ENCODE peak calls at places on chromosome 11, in six cellular contexts. C, I, W, A, R and P are unnamed samples.

GRCh38 chr11:19978668-19979518 is 181.4 kb downstream of the DBX1 start:
- DNase-seq in C (peak), I (no peak), W (peak), A (peak), R (peak), P (peak)

GRCh38 chr11:57094206-57094940 is 87.4 kb upstream of the LRRC55 start:
- DNase-seq in C (no peak), I (no peak), W (no peak), A (no peak), R (peak), P (no peak)

GRCh38 chr11:128689946-128690745 is 3.7 kb upstream of the FLI1 start:
- DNase-seq in C (no peak), I (peak), W (no peak), A (no peak), R (no peak), P (peak)

GRCh38 chr11:12841946-12842630 is 167.0 kb upstream of the RASSF10 start:
- DNase-seq in C (peak), I (no peak), W (peak), A (no peak), R (peak), P (peak)

GRCh38 chr11:119041821-119042514 is 11.3 kb upstream of the SLC37A4 start:
- DNase-seq in C (peak), I (no peak), W (no peak), A (no peak), R (no peak), P (no peak)

GRCh38 chr11:24635588-24636290 is 138.9 kb downstream of the LUZP2 start:
- DNase-seq in C (peak), I (no peak), W (no peak), A (no peak), R (no peak), P (peak)

GRCh38 chr11:88886796-88887195 is 179.0 kb downstream of the GRM5 start:
- DNase-seq in C (peak), I (no peak), W (peak), A (peak), R (peak), P (peak)

GRCh38 chr11:76267563-76267962 is 61.3 kb upstream of the WNT11 start:
- DNase-seq in C (no peak), I (no peak), W (no peak), A (no peak), R (peak), P (no peak)

GRCh38 chr11:45089251-45089650 is 57.2 kb upstream of the PRDM11 start:
- DNase-seq in C (peak), I (peak), W (no peak), A (no peak), R (peak), P (peak)

GRCh38 chr11:83691387-83692088 is 405.4 kb upstream of the CCDC90B start:
- DNase-seq in C (no peak), I (no peak), W (no peak), A (no peak), R (peak), P (no peak)

GRCh38 chr11:22787565-22788162 is 41.9 kb downstream of the SVIP start:
- DNase-seq in C (peak), I (no peak), W (peak), A (peak), R (peak), P (peak)

GRCh38 chr11:25793637-25794036 is 538.3 kb upstream of the ANO3 start:
- DNase-seq in C (no peak), I (no peak), W (no peak), A (no peak), R (no peak), P (no peak)

GRCh38 chr11:93329936-93330445 is 551 bp upstream of the DEUP1 start:
- DNase-seq in C (no peak), I (no peak), W (no peak), A (no peak), R (peak), P (peak)

GRCh38 chr11:134665571-134666268 is 253.7 kb upstream of the B3GAT1 start:
- DNase-seq in C (no peak), I (no peak), W (no peak), A (no peak), R (no peak), P (no peak)

GRCh38 chr11:110490886-110491285 is 61.1 kb downstream of the FDX1 start:
- DNase-seq in C (peak), I (no peak), W (no peak), A (no peak), R (peak), P (peak)

GRCh38 chr11:58642120-58642625 is 19.7 kb downstream of the CNTF start:
- DNase-seq in C (no peak), I (no peak), W (no peak), A (no peak), R (no peak), P (no peak)

GRCh38 chr11:26851696-26852095 is 129.8 kb upstream of the SLC5A12 start:
- DNase-seq in C (no peak), I (no peak), W (no peak), A (no peak), R (no peak), P (no peak)

GRCh38 chr11:315516-315994 is 1.7 kb downstream of the IFITM1 start:
- DNase-seq in C (no peak), I (no peak), W (no peak), A (no peak), R (no peak), P (no peak)

GRCh38 chr11:6911378-6911777 is 9.4 kb upstream of the OR2D3 start:
- DNase-seq in C (no peak), I (no peak), W (no peak), A (no peak), R (no peak), P (no peak)

GRCh38 chr11:11504071-11504470 is 117.7 kb downstream of the GALNT18 start:
- DNase-seq in C (no peak), I (no peak), W (no peak), A (no peak), R (no peak), P (no peak)

GRCh38 chr11:10500757-10501684 is 40.0 kb downstream of the RNF141 start:
- DNase-seq in C (no peak), I (no peak), W (no peak), A (no peak), R (no peak), P (no peak)

DNA sequence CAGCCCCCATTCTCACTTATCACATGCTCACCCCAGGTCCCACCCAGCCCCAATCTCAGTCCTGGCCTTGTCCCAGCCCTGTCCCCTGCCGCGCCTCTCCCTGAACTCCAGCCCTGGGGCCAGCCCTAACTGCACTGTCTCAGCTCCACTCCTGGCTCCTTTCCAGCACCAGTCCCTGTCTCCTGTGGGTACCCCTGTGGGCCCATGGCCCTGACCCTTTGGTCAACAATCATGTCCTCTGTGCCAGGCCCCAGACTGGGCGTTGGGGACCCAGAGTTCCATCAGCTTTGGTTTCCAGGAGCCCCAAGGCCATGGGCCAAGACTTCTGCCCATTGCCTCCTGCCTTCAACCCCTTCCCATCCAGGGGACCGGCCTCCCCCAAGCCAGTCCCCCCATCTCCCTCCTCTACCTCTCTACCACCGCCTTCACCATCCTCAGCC is 756 bp downstream of the SPI1 start:
- DNase-seq in C (no peak), I (no peak), W (no peak), A (no peak), R (no peak), P (no peak)
- TF ChIP-seq CTCF in C (no peak), I (no peak), W (no peak), A (no peak), R (no peak), P (no peak)

GRCh38 chr11:74696932-74697687 is 34.1 kb downstream of the CHRDL2 start:
- DNase-seq in C (no peak), I (peak), W (peak), A (no peak), R (peak), P (peak)
- H3K4me3 ChIP-seq in C (no peak), I (peak), W (peak), A (no peak), R (peak), P (no peak)

GRCh38 chr11:78901831-78902230 is 327.2 kb upstream of the NARS2 start:
- DNase-seq in C (no peak), I (no peak), W (no peak), A (no peak), R (no peak), P (no peak)

GRCh38 chr11:78907636-78908035 is 333.0 kb upstream of the NARS2 start:
- DNase-seq in C (peak), I (no peak), W (no peak), A (no peak), R (no peak), P (no peak)

GRCh38 chr11:78898376-78898775 is 323.7 kb upstream of the NARS2 start:
- DNase-seq in C (no peak), I (no peak), W (no peak), A (no peak), R (no peak), P (no peak)

GRCh38 chr11:78905756-78906155 is 331.1 kb upstream of the NARS2 start:
- DNase-seq in C (no peak), I (peak), W (no peak), A (no peak), R (no peak), P (no peak)

DNA sequence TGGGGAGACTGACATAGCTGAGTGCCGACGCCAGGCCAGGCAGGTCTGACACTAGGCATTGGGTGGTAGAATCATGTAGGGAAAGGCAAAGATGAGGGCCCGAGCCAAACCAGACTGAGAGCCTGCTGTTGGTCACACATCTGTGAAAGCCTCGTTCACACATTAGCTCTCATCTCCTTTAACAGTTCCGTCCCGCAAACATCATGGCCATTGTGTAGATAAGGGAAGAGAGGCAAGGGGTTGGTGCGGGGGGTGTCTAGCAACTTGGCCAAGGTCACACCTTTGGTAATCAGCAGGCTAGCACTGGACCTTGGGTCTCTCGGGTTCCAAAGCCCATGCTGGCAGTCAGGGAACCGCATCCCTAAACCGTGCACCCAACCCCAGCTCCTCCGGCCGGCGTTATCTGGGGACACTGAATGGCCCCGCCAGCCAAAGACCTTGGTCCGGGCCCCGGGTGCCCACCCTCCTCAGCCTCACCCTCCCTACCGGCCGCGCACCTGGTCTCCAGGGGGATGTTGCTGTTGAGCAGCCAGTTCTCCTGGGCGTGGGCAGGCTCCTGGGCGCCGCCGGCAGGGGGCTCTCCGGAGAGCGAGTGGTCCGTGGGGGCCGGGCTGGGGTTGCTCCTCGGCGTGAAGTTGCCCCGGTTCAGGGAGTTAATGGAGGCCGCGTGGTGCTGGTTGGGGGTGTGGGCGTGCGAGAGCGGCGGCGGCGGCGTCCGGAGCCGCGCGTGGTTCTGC is 328.3 kb upstream of the NARS2 start:
- DNase-seq in C (no peak), I (peak), W (no peak), A (no peak), R (no peak), P (no peak)
- TF ChIP-seq CTCF in C (no peak), I (no peak), W (no peak), A (no peak), R (no peak), P (no peak)

DNA sequence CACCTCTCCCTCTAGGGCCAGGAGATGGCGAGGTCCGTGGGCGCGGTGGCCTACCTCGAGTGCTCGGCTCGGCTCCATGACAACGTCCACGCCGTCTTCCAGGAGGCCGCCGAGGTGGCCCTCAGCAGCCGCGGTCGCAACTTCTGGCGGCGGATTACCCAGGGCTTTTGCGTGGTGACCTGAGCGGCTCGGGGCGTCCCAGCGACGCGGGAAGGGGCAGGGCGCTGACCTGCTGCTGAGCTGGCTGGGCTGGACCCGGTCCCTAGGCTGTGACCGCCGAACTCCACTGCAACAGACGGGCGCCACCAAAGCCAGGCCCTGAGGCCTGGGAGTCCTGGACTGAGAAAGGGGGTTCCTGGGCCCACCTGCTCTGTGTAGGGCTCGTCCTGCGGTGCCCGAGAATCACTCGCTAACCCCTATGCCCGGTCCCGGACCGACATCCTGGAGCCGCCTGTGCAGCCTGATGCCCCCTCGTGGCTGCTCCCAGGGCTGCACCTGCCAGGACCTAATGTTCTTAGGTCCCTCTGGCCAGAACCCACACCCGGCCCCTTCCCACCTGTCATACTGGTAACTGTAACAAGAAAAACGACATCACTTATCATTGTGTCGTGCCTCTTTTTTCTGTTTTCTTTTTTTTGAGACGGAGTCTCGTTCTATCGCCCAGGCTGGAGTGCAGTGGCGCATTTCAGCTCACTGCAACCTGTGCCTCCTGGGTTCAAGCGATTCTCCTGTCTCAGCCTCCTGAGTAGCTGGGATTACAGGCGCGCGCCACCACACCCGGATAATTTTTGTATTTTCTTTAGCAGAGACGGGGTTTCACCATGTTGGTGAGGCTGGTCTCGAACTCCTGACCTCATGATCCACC is 15.0 kb downstream of the RHOD start:
- DNase-seq in C (peak), I (peak), W (peak), A (no peak), R (peak), P (peak)
- H3K4me3 ChIP-seq in C (no peak), I (peak), W (no peak), A (no peak), R (no peak), P (peak)

GRCh38 chr11:126815111-126815510 is 185.5 kb downstream of the KIRREL3 start:
- DNase-seq in C (no peak), I (no peak), W (no peak), A (no peak), R (peak), P (peak)
- TF ChIP-seq CTCF in C (no peak), I (no peak), W (no peak), A (no peak), R (no peak), P (no peak)